ENCODE peak calls at places on chromosomes 2 and 18, in eight cellular contexts. One of them, this sample, is unnamed. For H3K27me3, the result is how much of the 10 kb centered on the place peaks cover.

GRCh38 chr2:240141736-240142135 is 1.3 kb upstream of the OTOS start:
- DNase-seq in K562: no peak
- DNase-seq in GM23338: no peak
- DNase-seq in HL-60: no peak
- DNase-seq in transverse colon: no peak
- DNase-seq in spleen: peak
- DNase-seq in endothelial cell of umbilical vein: no peak
- DNase-seq in sigmoid colon: no peak
- DNase-seq in this sample: no peak

GRCh38 chr2:12035029-12035720 is 288.7 kb downstream of the LPIN1 start:
- DNase-seq in K562: no peak
- DNase-seq in GM23338: no peak
- DNase-seq in HL-60: no peak
- DNase-seq in transverse colon: no peak
- DNase-seq in spleen: no peak
- DNase-seq in endothelial cell of umbilical vein: no peak
- DNase-seq in sigmoid colon: no peak
- DNase-seq in this sample: no peak

GRCh38 chr18:34697891-34698290 is 12.2 kb upstream of the DTNA start:
- DNase-seq in K562: no peak
- DNase-seq in GM23338: no peak
- DNase-seq in HL-60: no peak
- DNase-seq in transverse colon: no peak
- DNase-seq in spleen: no peak
- DNase-seq in endothelial cell of umbilical vein: no peak
- DNase-seq in sigmoid colon: no peak
- DNase-seq in this sample: no peak

GRCh38 chr18:62863629-62864028 is 148.3 kb downstream of the PHLPP1 start:
- DNase-seq in K562: no peak
- DNase-seq in GM23338: no peak
- DNase-seq in HL-60: no peak
- DNase-seq in transverse colon: no peak
- DNase-seq in spleen: no peak
- DNase-seq in endothelial cell of umbilical vein: peak
- DNase-seq in sigmoid colon: no peak
- DNase-seq in this sample: no peak

GRCh38 chr18:111292-112014 is 46.9 kb upstream of the USP14 start:
- DNase-seq in K562: peak
- DNase-seq in GM23338: peak
- DNase-seq in HL-60: peak
- DNase-seq in transverse colon: peak
- DNase-seq in spleen: peak
- DNase-seq in endothelial cell of umbilical vein: peak
- DNase-seq in sigmoid colon: peak
- DNase-seq in this sample: peak

GRCh38 chr18:69948919-69949537 is 1.4 kb upstream of the CD226 start:
- DNase-seq in K562: no peak
- DNase-seq in GM23338: peak
- DNase-seq in HL-60: peak
- DNase-seq in transverse colon: peak
- DNase-seq in spleen: no peak
- DNase-seq in endothelial cell of umbilical vein: peak
- DNase-seq in sigmoid colon: peak
- DNase-seq in this sample: peak

GRCh38 chr2:230697676-230698075 is 15.0 kb upstream of the CAB39 start:
- DNase-seq in K562: no peak
- DNase-seq in GM23338: no peak
- DNase-seq in HL-60: no peak
- DNase-seq in transverse colon: no peak
- DNase-seq in spleen: no peak
- DNase-seq in endothelial cell of umbilical vein: no peak
- DNase-seq in sigmoid colon: no peak
- DNase-seq in this sample: no peak

GRCh38 chr18:10270160-10270571 is 184.3 kb upstream of the APCDD1 start:
- DNase-seq in K562: no peak
- DNase-seq in GM23338: no peak
- DNase-seq in HL-60: no peak
- DNase-seq in transverse colon: no peak
- DNase-seq in spleen: no peak
- DNase-seq in endothelial cell of umbilical vein: peak
- DNase-seq in sigmoid colon: no peak
- DNase-seq in this sample: peak

GRCh38 chr2:242057379-242058040 is 188.0 kb downstream of the RTP5 start:
- DNase-seq in K562: no peak
- DNase-seq in GM23338: no peak
- DNase-seq in HL-60: no peak
- DNase-seq in transverse colon: no peak
- DNase-seq in spleen: no peak
- DNase-seq in endothelial cell of umbilical vein: no peak
- DNase-seq in sigmoid colon: peak
- DNase-seq in this sample: no peak

GRCh38 chr2:203869610-203870042 is 2.1 kb downstream of the CTLA4 start:
- DNase-seq in K562: no peak
- DNase-seq in GM23338: no peak
- DNase-seq in HL-60: no peak
- DNase-seq in transverse colon: no peak
- DNase-seq in spleen: no peak
- DNase-seq in endothelial cell of umbilical vein: no peak
- DNase-seq in sigmoid colon: no peak
- DNase-seq in this sample: no peak

GRCh38 chr2:187372213-187372612 is 75.8 kb downstream of the CALCRL start:
- DNase-seq in K562: no peak
- DNase-seq in GM23338: no peak
- DNase-seq in HL-60: no peak
- DNase-seq in transverse colon: no peak
- DNase-seq in spleen: no peak
- DNase-seq in endothelial cell of umbilical vein: no peak
- DNase-seq in sigmoid colon: no peak
- DNase-seq in this sample: no peak

GRCh38 chr18:21012308-21012707 is 99.3 kb downstream of the ROCK1 start:
- DNase-seq in K562: no peak
- DNase-seq in GM23338: no peak
- DNase-seq in HL-60: no peak
- DNase-seq in transverse colon: no peak
- DNase-seq in spleen: no peak
- DNase-seq in endothelial cell of umbilical vein: no peak
- DNase-seq in sigmoid colon: no peak
- DNase-seq in this sample: no peak

GRCh38 chr2:71608441-71608840 is 155.1 kb downstream of the DYSF start:
- DNase-seq in K562: no peak
- DNase-seq in GM23338: no peak
- DNase-seq in HL-60: no peak
- DNase-seq in transverse colon: no peak
- DNase-seq in spleen: peak
- DNase-seq in endothelial cell of umbilical vein: no peak
- DNase-seq in sigmoid colon: no peak
- DNase-seq in this sample: no peak

GRCh38 chr2:219230201-219230540 is 565 bp downstream of the ANKZF1 start:
- DNase-seq in K562: peak
- DNase-seq in GM23338: peak
- DNase-seq in HL-60: peak
- DNase-seq in transverse colon: peak
- DNase-seq in spleen: peak
- DNase-seq in endothelial cell of umbilical vein: no peak
- DNase-seq in sigmoid colon: peak
- DNase-seq in this sample: peak

GRCh38 chr2:69734040-69734611 is 7.8 kb upstream of the ANXA4 start:
- DNase-seq in K562: no peak
- DNase-seq in GM23338: no peak
- DNase-seq in HL-60: no peak
- DNase-seq in transverse colon: no peak
- DNase-seq in spleen: no peak
- DNase-seq in endothelial cell of umbilical vein: no peak
- DNase-seq in sigmoid colon: no peak
- DNase-seq in this sample: no peak

GRCh38 chr18:72672364-72673151 is 128.4 kb upstream of the CBLN2 start:
- DNase-seq in K562: peak
- DNase-seq in GM23338: peak
- DNase-seq in HL-60: peak
- DNase-seq in transverse colon: no peak
- DNase-seq in spleen: no peak
- DNase-seq in endothelial cell of umbilical vein: peak
- DNase-seq in sigmoid colon: no peak
- DNase-seq in this sample: no peak

GRCh38 chr18:49548266-49548665 is 13.6 kb upstream of the LIPG start:
- DNase-seq in K562: no peak
- DNase-seq in GM23338: no peak
- DNase-seq in HL-60: no peak
- DNase-seq in transverse colon: no peak
- DNase-seq in spleen: no peak
- DNase-seq in endothelial cell of umbilical vein: no peak
- DNase-seq in sigmoid colon: no peak
- DNase-seq in this sample: no peak

GRCh38 chr2:43024515-43024962 is 201.9 kb downstream of the ZFP36L2 start:
- DNase-seq in K562: peak
- DNase-seq in GM23338: peak
- DNase-seq in HL-60: peak
- DNase-seq in transverse colon: peak
- DNase-seq in spleen: peak
- DNase-seq in endothelial cell of umbilical vein: peak
- DNase-seq in sigmoid colon: peak
- DNase-seq in this sample: peak

GRCh38 chr2:69306897-69307695 is 79.9 kb downstream of the GFPT1 start:
- DNase-seq in K562: peak
- DNase-seq in GM23338: peak
- DNase-seq in HL-60: peak
- DNase-seq in transverse colon: peak
- DNase-seq in spleen: peak
- DNase-seq in endothelial cell of umbilical vein: peak
- DNase-seq in sigmoid colon: peak
- DNase-seq in this sample: peak

GRCh38 chr2:225691711-225692110 is 292.2 kb downstream of the NYAP2 start:
- DNase-seq in K562: no peak
- DNase-seq in GM23338: no peak
- DNase-seq in HL-60: no peak
- DNase-seq in transverse colon: no peak
- DNase-seq in spleen: no peak
- DNase-seq in endothelial cell of umbilical vein: no peak
- DNase-seq in sigmoid colon: no peak
- DNase-seq in this sample: no peak

GRCh38 chr18:50422286-50422898 is 47.5 kb downstream of the SKA1 start:
- DNase-seq in K562: no peak
- DNase-seq in GM23338: no peak
- DNase-seq in HL-60: no peak
- DNase-seq in transverse colon: no peak
- DNase-seq in spleen: no peak
- DNase-seq in endothelial cell of umbilical vein: no peak
- DNase-seq in sigmoid colon: no peak
- DNase-seq in this sample: no peak

GRCh38 chr2:230447455-230448451 is 31.8 kb downstream of the SP100 start:
- DNase-seq in K562: no peak
- DNase-seq in GM23338: no peak
- DNase-seq in HL-60: no peak
- DNase-seq in transverse colon: no peak
- DNase-seq in spleen: no peak
- DNase-seq in endothelial cell of umbilical vein: peak
- DNase-seq in sigmoid colon: no peak
- DNase-seq in this sample: no peak

GRCh38 chr18:22084547-22084946 is 84.8 kb upstream of the GATA6 start:
- DNase-seq in K562: no peak
- DNase-seq in GM23338: no peak
- DNase-seq in HL-60: no peak
- DNase-seq in transverse colon: peak
- DNase-seq in spleen: no peak
- DNase-seq in endothelial cell of umbilical vein: no peak
- DNase-seq in sigmoid colon: no peak
- DNase-seq in this sample: peak

GRCh38 chr2:145265244-145265643 is 745.3 kb upstream of the ZEB2 start:
- DNase-seq in K562: no peak
- DNase-seq in GM23338: no peak
- DNase-seq in HL-60: no peak
- DNase-seq in transverse colon: no peak
- DNase-seq in spleen: no peak
- DNase-seq in endothelial cell of umbilical vein: no peak
- DNase-seq in sigmoid colon: no peak
- DNase-seq in this sample: no peak
- H3K27me3 ChIP-seq in K562: under half
- H3K27me3 ChIP-seq in GM23338: under half
- H3K27me3 ChIP-seq in HL-60: under half
- H3K27me3 ChIP-seq in transverse colon: under half
- H3K27me3 ChIP-seq in spleen: under half
- H3K27me3 ChIP-seq in endothelial cell of umbilical vein: under half
- H3K27me3 ChIP-seq in sigmoid colon: under half
- H3K27me3 ChIP-seq in this sample: under half

GRCh38 chr18:79964330-79965118 is at the start of gene HSBP1L1:
- DNase-seq in K562: no peak
- DNase-seq in GM23338: peak
- DNase-seq in HL-60: peak
- DNase-seq in transverse colon: peak
- DNase-seq in spleen: peak
- DNase-seq in endothelial cell of umbilical vein: peak
- DNase-seq in sigmoid colon: peak
- DNase-seq in this sample: peak
- TF ChIP-seq POLR2AphosphoS5 in K562: no peak
- TF ChIP-seq POLR2AphosphoS5 in GM23338: no peak
- TF ChIP-seq POLR2AphosphoS5 in HL-60: peak
- TF ChIP-seq POLR2AphosphoS5 in transverse colon: peak
- TF ChIP-seq POLR2AphosphoS5 in spleen: peak
- TF ChIP-seq POLR2AphosphoS5 in endothelial cell of umbilical vein: no peak
- TF ChIP-seq POLR2AphosphoS5 in sigmoid colon: no peak
- TF ChIP-seq POLR2AphosphoS5 in this sample: no peak

GRCh38 chr2:118309201-118310015 is 221.1 kb downstream of the INSIG2 start:
- DNase-seq in K562: no peak
- DNase-seq in GM23338: no peak
- DNase-seq in HL-60: no peak
- DNase-seq in transverse colon: no peak
- DNase-seq in spleen: no peak
- DNase-seq in endothelial cell of umbilical vein: peak
- DNase-seq in sigmoid colon: no peak
- DNase-seq in this sample: no peak
- H3K27me3 ChIP-seq in K562: under half
- H3K27me3 ChIP-seq in GM23338: under half
- H3K27me3 ChIP-seq in HL-60: under half
- H3K27me3 ChIP-seq in transverse colon: half or more
- H3K27me3 ChIP-seq in spleen: under half
- H3K27me3 ChIP-seq in endothelial cell of umbilical vein: under half
- H3K27me3 ChIP-seq in sigmoid colon: under half
- H3K27me3 ChIP-seq in this sample: under half

DNA sequence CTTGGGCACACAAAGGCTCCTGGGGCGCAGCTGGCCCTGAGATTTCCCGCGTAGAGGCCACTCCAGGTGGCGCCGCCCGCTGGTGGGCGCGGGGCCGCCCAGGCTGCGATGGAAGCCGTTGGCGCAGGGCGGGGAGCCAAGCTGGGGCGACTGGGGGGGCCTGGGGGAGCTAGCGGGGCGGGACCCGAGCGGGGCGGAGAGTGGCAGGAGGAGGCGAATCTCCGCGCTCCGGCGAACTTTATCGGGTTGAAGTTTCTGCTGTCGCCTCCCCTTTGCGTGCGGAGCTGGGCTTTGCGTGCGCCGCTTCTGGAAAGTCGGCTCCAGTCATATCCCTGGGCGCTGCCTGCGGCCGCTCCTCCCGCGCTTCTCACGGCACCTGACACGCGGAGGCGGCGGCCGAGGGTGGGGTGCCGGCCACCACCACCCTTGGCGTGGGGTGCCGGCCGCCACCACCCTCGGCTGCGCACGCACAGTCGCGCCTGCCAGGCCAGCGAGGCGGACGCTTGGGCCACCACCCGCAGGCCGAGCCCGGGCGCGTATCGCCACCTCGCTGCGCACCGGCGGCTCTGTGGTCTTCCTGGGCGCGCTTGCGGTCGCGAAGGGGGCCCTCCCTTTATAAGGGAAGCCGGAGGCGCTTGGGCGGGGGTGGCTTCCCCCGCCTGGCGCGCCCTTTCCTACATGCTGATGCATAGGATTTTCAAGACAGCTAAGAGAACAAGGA is 919 bp upstream of the CYP1B1 start:
- DNase-seq in K562: peak
- DNase-seq in GM23338: peak
- DNase-seq in HL-60: peak
- DNase-seq in transverse colon: peak
- DNase-seq in spleen: peak
- DNase-seq in endothelial cell of umbilical vein: no peak
- DNase-seq in sigmoid colon: peak
- DNase-seq in this sample: peak
- TF ChIP-seq POLR2AphosphoS5 in K562: no peak
- TF ChIP-seq POLR2AphosphoS5 in GM23338: peak
- TF ChIP-seq POLR2AphosphoS5 in HL-60: peak
- TF ChIP-seq POLR2AphosphoS5 in transverse colon: no peak
- TF ChIP-seq POLR2AphosphoS5 in spleen: peak
- TF ChIP-seq POLR2AphosphoS5 in endothelial cell of umbilical vein: no peak
- TF ChIP-seq POLR2AphosphoS5 in sigmoid colon: peak
- TF ChIP-seq POLR2AphosphoS5 in this sample: peak